ENCODE peak calls at places on chromosome 4, in seven cellular contexts. Y is GM12892, M is H1, G is breast epithelium, Z is suprapubic skin, W is K562, A is GM23338. E is an unnamed sample.

GRCh38 chr4:118327554-118328241 is 25.1 kb downstream of the PRSS12 start:
- DNase-seq in Y (no peak), M (no peak), G (no peak), Z (no peak), W (no peak), A (no peak), E (no peak)

GRCh38 chr4:176270669-176271068 is 1.6 kb upstream of the ASB5 start:
- DNase-seq in Y (no peak), M (peak), G (no peak), Z (no peak), W (no peak), A (no peak), E (no peak)

GRCh38 chr4:156778093-156778492 is 193.5 kb downstream of the PDGFC start:
- DNase-seq in Y (no peak), M (no peak), G (no peak), Z (no peak), W (no peak), A (no peak), E (no peak)

GRCh38 chr4:2787230-2788100 is 5.4 kb upstream of the SH3BP2 start:
- DNase-seq in Y (peak), M (no peak), G (no peak), Z (peak), W (no peak), A (no peak), E (peak)

GRCh38 chr4:13289391-13289790 is 194.7 kb downstream of the RAB28 start:
- DNase-seq in Y (no peak), M (no peak), G (no peak), Z (no peak), W (no peak), A (no peak), E (no peak)

GRCh38 chr4:87896020-87896621 is 63.4 kb downstream of the MEPE start:
- DNase-seq in Y (no peak), M (peak), G (no peak), Z (no peak), W (no peak), A (peak), E (no peak)

GRCh38 chr4:42083816-42084215 is 68.6 kb downstream of the BEND4 start:
- DNase-seq in Y (no peak), M (no peak), G (no peak), Z (no peak), W (no peak), A (no peak), E (no peak)

GRCh38 chr4:26860157-26860921 is at the start of gene STIM2:
- DNase-seq in Y (peak), M (peak), G (peak), Z (peak), W (peak), A (peak), E (peak)

GRCh38 chr4:40241936-40242590 is 45.2 kb downstream of the RHOH start:
- DNase-seq in Y (no peak), M (no peak), G (no peak), Z (no peak), W (no peak), A (no peak), E (no peak)

GRCh38 chr4:4640692-4641091 is 98.8 kb upstream of the STX18 start:
- DNase-seq in Y (no peak), M (no peak), G (no peak), Z (no peak), W (no peak), A (peak), E (no peak)

GRCh38 chr4:150906987-150907633 is 108.0 kb downstream of the LRBA start:
- DNase-seq in Y (no peak), M (no peak), G (no peak), Z (no peak), W (peak), A (peak), E (no peak)

GRCh38 chr4:55345980-55346850 is at the start of gene SRD5A3:
- DNase-seq in Y (peak), M (peak), G (peak), Z (peak), W (peak), A (peak), E (peak)

GRCh38 chr4:184838249-184839074 is 12.7 kb upstream of the ACSL1 start:
- DNase-seq in Y (no peak), M (no peak), G (no peak), Z (no peak), W (peak), A (no peak), E (no peak)

GRCh38 chr4:67885727-67886126 is 1.9 kb upstream of the TMPRSS11D start:
- DNase-seq in Y (no peak), M (peak), G (no peak), Z (no peak), W (no peak), A (no peak), E (no peak)

GRCh38 chr4:98394134-98394533 is 132.9 kb downstream of the RAP1GDS1 start:
- DNase-seq in Y (no peak), M (no peak), G (no peak), Z (no peak), W (no peak), A (no peak), E (no peak)

GRCh38 chr4:81030617-81031388 is at the start of gene BMP3:
- DNase-seq in Y (no peak), M (no peak), G (no peak), Z (no peak), W (no peak), A (peak), E (peak)

GRCh38 chr4:2857349-2857927 is 13.8 kb downstream of the ADD1 start:
- DNase-seq in Y (no peak), M (no peak), G (no peak), Z (no peak), W (no peak), A (no peak), E (no peak)

GRCh38 chr4:99868126-99868596 is 26.1 kb downstream of the LAMTOR3 start:
- DNase-seq in Y (no peak), M (peak), G (no peak), Z (no peak), W (no peak), A (peak), E (no peak)

GRCh38 chr4:164204434-164204833 is 549.5 kb upstream of the SMIM31 start:
- DNase-seq in Y (no peak), M (no peak), G (no peak), Z (no peak), W (no peak), A (peak), E (no peak)

GRCh38 chr4:169921237-169921636 is 105.0 kb downstream of the MFAP3L start:
- DNase-seq in Y (no peak), M (no peak), G (no peak), Z (no peak), W (no peak), A (no peak), E (no peak)

GRCh38 chr4:7798215-7798995 is 141.3 kb downstream of the AFAP1 start:
- DNase-seq in Y (no peak), M (no peak), G (no peak), Z (peak), W (no peak), A (no peak), E (peak)

GRCh38 chr4:99816611-99817309 is at the start of gene DAPP1:
- DNase-seq in Y (peak), M (no peak), G (peak), Z (peak), W (no peak), A (no peak), E (peak)

DNA sequence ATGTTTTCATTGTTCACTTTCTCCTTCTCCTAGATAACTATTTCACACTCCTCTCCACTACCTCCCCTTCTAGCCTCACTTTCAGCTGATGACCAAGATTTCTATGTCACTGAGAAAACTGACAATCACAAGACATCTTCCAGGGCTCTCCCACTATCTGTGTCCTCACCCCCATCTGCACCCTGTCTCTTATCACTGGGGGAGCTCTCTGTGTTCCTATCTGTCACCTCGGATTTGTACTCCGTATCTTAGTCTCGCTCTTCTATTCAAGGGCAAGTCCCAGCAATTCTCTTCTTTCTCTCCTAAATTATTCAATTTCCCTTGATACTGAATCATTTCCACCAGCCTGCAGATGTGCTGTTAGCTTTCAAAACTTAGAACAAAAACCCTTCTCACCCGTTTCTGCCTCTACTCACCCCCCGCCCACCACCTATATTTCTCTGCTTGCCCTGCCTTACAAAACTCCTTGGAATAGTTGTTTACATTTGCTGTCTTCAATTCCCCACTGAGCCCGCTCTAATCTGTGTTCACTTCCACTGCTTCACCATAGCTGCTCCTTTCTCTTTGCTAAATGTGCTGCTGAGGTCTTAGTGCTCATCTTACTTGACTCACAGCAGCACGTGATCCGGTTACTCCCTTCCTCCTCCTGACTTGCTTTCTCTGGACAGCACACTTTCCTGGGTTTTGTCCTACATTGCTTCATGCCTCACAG is 293.2 kb downstream of the UNC5C start:
- DNase-seq in Y (no peak), M (no peak), G (no peak), Z (no peak), W (peak), A (no peak), E (no peak)
- TF ChIP-seq POLR2AphosphoS5 in Y (no peak), M (no peak), G (no peak), Z (no peak), W (peak), A (no peak), E (no peak)

GRCh38 chr4:145234086-145234694 is 53.8 kb upstream of the OTUD4 start:
- DNase-seq in Y (peak), M (peak), G (no peak), Z (no peak), W (peak), A (peak), E (no peak)

GRCh38 chr4:145231906-145232700 is 51.7 kb upstream of the OTUD4 start:
- DNase-seq in Y (no peak), M (no peak), G (no peak), Z (no peak), W (no peak), A (no peak), E (no peak)

DNA sequence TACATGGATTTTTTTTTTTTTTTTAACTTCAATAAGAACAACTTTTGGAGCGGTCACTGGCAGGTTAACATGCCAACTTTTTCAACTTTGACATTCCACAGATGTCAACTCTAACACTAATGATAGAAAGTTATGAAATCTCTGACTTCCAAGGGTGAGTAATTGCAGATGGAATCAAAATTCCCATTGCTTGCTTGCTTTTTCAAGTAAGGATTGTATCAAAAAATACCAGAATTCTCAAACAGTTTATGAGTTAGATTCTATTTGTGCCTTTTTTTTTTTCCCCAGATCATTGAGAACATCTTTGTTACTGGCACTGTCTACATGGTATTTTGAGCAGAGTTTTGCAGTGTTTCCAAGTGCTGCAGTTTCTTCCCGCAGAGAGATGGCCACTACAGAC is 50.3 kb upstream of the OTUD4 start:
- DNase-seq in Y (no peak), M (no peak), G (no peak), Z (no peak), W (no peak), A (no peak), E (no peak)
- TF ChIP-seq POLR2AphosphoS5 in Y (no peak), M (no peak), G (no peak), Z (no peak), W (no peak), A (no peak), E (no peak)

GRCh38 chr4:145812902-145813301 is 125.7 kb downstream of the ZNF827 start:
- DNase-seq in Y (no peak), M (no peak), G (no peak), Z (no peak), W (no peak), A (no peak), E (no peak)
- TF ChIP-seq POLR2AphosphoS5 in Y (no peak), M (no peak), G (no peak), Z (no peak), W (no peak), A (no peak), E (no peak)

GRCh38 chr4:186592961-186593586 is 37.7 kb upstream of the MTNR1A start:
- DNase-seq in Y (no peak), M (no peak), G (no peak), Z (no peak), W (no peak), A (no peak), E (no peak)
- TF ChIP-seq POLR2AphosphoS5 in Y (no peak), M (no peak), G (no peak), Z (no peak), W (no peak), A (no peak), E (no peak)

GRCh38 chr4:53992785-53993184 is 71.6 kb downstream of the CHIC2 start:
- DNase-seq in Y (no peak), M (no peak), G (no peak), Z (no peak), W (no peak), A (no peak), E (no peak)
- TF ChIP-seq POLR2AphosphoS5 in Y (no peak), M (no peak), G (no peak), Z (no peak), W (no peak), A (no peak), E (no peak)

GRCh38 chr4:172599554-172599953 is 569.1 kb upstream of the GALNT7 start:
- DNase-seq in Y (no peak), M (no peak), G (no peak), Z (no peak), W (no peak), A (no peak), E (no peak)

GRCh38 chr4:172596206-172596605 is 572.4 kb upstream of the GALNT7 start:
- DNase-seq in Y (no peak), M (peak), G (no peak), Z (no peak), W (no peak), A (peak), E (no peak)

DNA sequence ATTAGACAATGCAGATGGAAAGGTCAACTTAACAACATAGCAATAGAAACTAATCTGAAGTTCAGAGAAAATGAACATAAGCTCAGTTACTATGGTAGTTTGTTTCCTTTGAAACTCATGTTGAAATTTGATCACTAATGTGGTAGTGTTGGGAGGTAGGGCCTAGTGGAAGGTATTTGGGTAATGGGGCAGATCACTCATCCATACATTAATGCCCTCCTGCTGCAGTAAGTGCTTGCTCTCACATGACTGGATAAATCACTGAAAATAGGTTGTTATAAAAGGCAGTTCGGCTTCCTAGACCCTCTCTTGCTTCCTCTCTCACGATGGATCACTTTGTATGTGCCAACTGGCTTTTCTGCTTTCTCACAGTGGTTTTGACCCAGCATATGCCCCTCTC is 567.4 kb upstream of the GALNT7 start:
- DNase-seq in Y (no peak), M (no peak), G (no peak), Z (no peak), W (no peak), A (peak), E (no peak)
- TF ChIP-seq POLR2AphosphoS5 in Y (no peak), M (no peak), G (no peak), Z (no peak), W (no peak), A (no peak), E (no peak)

DNA sequence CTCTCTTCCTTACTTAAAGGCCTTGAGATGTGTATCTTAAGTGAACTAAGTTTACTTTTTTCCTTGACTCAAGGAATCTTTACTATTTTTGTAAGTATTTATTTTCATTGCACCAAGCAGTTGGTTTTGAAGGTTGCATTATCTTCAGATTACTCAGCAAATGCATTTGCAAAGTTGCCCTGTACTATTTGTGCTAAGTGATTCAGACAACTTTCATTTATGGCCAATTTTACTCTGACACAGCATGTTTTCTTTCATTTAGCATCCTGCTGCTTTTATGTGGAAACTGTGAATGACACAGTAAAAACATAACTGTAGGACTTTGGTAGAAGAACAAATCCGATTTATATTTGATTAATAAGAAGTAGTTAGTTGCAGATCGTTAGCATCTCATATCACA is 191.0 kb downstream of the CCSER1 start:
- DNase-seq in Y (no peak), M (no peak), G (no peak), Z (no peak), W (no peak), A (no peak), E (no peak)
- TF ChIP-seq POLR2AphosphoS5 in Y (no peak), M (no peak), G (no peak), Z (no peak), W (no peak), A (no peak), E (no peak)

GRCh38 chr4:52823478-52824092 is 38.5 kb upstream of the RASL11B start:
- DNase-seq in Y (no peak), M (no peak), G (no peak), Z (no peak), W (no peak), A (no peak), E (no peak)

GRCh38 chr4:52822583-52823477 is 39.3 kb upstream of the RASL11B start:
- DNase-seq in Y (no peak), M (no peak), G (no peak), Z (no peak), W (no peak), A (no peak), E (no peak)

GRCh38 chr4:52825311-52826090 is 36.6 kb upstream of the RASL11B start:
- DNase-seq in Y (no peak), M (no peak), G (no peak), Z (no peak), W (no peak), A (no peak), E (no peak)

GRCh38 chr4:52824270-52824602 is 37.9 kb upstream of the RASL11B start:
- DNase-seq in Y (no peak), M (no peak), G (no peak), Z (no peak), W (no peak), A (no peak), E (no peak)

DNA sequence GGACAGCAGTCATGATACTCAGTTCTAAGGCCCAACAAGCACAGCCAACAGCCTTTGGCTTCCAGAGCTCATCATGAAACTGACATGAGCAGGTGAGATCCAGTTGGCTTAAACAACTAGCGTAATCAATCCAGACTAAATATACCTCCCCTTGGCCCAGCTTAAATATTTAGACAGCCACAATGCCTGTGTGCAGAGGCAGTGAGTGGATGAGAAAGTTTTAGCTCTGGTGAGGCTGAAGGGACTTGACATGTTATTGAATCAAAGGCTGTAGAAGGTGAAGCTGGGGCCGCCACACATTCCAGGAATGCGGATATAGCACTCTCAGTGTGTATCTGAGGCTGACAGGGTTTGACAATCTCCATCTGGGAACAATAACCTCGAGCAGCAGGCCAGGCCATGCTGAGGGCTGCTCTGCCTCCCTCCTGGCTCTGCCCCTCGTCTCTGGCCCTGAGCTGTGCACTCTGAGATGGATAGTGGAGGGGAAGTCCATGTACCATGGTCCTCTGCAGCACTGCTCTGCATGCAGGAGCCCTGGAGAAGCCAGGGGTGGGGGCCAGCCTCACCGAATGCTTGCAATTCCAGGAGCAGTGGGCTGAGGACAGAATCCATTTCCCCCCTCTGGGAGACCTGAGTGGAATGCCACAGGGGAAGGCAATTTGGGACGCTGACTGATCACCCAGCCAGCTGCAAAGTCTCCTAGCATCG is 37.4 kb upstream of the RASL11B start:
- DNase-seq in Y (no peak), M (no peak), G (no peak), Z (no peak), W (no peak), A (no peak), E (no peak)
- TF ChIP-seq POLR2AphosphoS5 in Y (no peak), M (no peak), G (no peak), Z (no peak), W (no peak), A (no peak), E (peak)

GRCh38 chr4:113142351-113142750 is 92.9 kb downstream of the ANK2 start:
- DNase-seq in Y (no peak), M (no peak), G (no peak), Z (no peak), W (no peak), A (no peak), E (no peak)
- TF ChIP-seq POLR2AphosphoS5 in Y (no peak), M (no peak), G (no peak), Z (no peak), W (no peak), A (no peak), E (no peak)

GRCh38 chr4:1009647-1010521 is 1.5 kb upstream of the FGFRL1 start:
- DNase-seq in Y (peak), M (no peak), G (peak), Z (no peak), W (peak), A (peak), E (peak)
- TF ChIP-seq POLR2AphosphoS5 in Y (no peak), M (no peak), G (no peak), Z (no peak), W (no peak), A (no peak), E (peak)